ENCODE peak calls at places on chromosomes 12 and 14, in nine cellular contexts. O is A549, I is heart left ventricle, G is thyroid gland, Q is gastrocnemius medialis, S is NB4, X is transverse colon, W is suprapubic skin, B is stomach. K is an unnamed sample.

GRCh38 chr12:14828896-14829295 is 14.4 kb downstream of the ART4 start:
- DNase-seq in W (no peak), O (no peak), X (no peak), Q (no peak), I (no peak), B (no peak), G (no peak), S (peak; percentile 9), K (no peak)

GRCh38 chr12:124565071-124565491 is 2.3 kb downstream of the NCOR2 start:
- DNase-seq in I (no peak), B (no peak), G (peak; percentile 37), O (no peak), W (no peak), S (no peak), X (no peak), Q (no peak), K (no peak)

GRCh38 chr14:48584031-48584430 is 908.6 kb upstream of the MDGA2 start:
- DNase-seq in X (no peak), Q (no peak), G (no peak), I (no peak), S (no peak), O (no peak), B (no peak), W (no peak), K (no peak)

GRCh38 chr12:4763549-4763948 is 43.3 kb downstream of the GALNT8 start:
- DNase-seq in O (peak; percentile 31), X (peak; percentile 25), S (no peak), B (no peak), G (peak; percentile 8), I (no peak), W (no peak), Q (no peak), K (peak; percentile 75)

GRCh38 chr12:78951746-78952532 is 87.4 kb downstream of the SYT1 start:
- DNase-seq in X (no peak), S (no peak), G (no peak), Q (no peak), O (no peak), B (no peak), I (no peak), W (no peak), K (no peak)

GRCh38 chr12:6471992-6472366 is 1.5 kb upstream of the VAMP1 start:
- DNase-seq in O (peak; percentile 17), W (no peak), S (no peak), X (no peak), I (no peak), G (no peak), Q (no peak), B (no peak), K (no peak)

GRCh38 chr12:19643635-19644034 is 204.3 kb downstream of the AEBP2 start:
- DNase-seq in Q (no peak), G (peak; percentile 3), X (no peak), W (no peak), S (peak; percentile 34), B (no peak), I (no peak), O (peak; percentile 16), K (no peak)

GRCh38 chr12:3123729-3124128 is 46.5 kb downstream of the TSPAN9 start:
- DNase-seq in S (no peak), I (no peak), X (no peak), W (no peak), O (no peak), G (no peak), Q (no peak), B (no peak), K (no peak)

GRCh38 chr12:127165567-127166392 is 1101.2 kb upstream of the TMEM132C start:
- DNase-seq in S (peak; percentile 75), I (peak; percentile 86), B (peak; percentile 84), O (peak; percentile 82), X (peak; percentile 88), W (peak; percentile 81), G (peak; percentile 89), Q (peak; percentile 61), K (peak; percentile 77)

GRCh38 chr14:67710209-67710608 is 8.5 kb downstream of the RDH12 start:
- DNase-seq in W (no peak), S (peak; percentile 35), X (no peak), O (no peak), G (no peak), I (no peak), Q (no peak), B (no peak), K (no peak)

GRCh38 chr14:56181666-56182065 is 63.5 kb downstream of the PELI2 start:
- DNase-seq in I (no peak), W (no peak), Q (no peak), S (no peak), O (no peak), G (peak; percentile 19), B (peak; percentile 87), X (no peak), K (no peak)
- TF ChIP-seq POLR2A in I (no peak), W (no peak), Q (no peak), S (no peak), O (no peak), G (no peak), B (no peak), X (no peak), K (no peak)

GRCh38 chr12:93315907-93316622 is 61.7 kb upstream of the NUDT4 start:
- DNase-seq in W (no peak), O (no peak), B (no peak), G (no peak), I (no peak), X (no peak), Q (no peak), S (no peak), K (no peak)
- H3K4me3 ChIP-seq in W (no peak overlapping the region), O (peak overlapping the region; percentile 64), B (no peak overlapping the region), G (no peak overlapping the region), I (no peak overlapping the region), X (no peak overlapping the region), Q (no peak overlapping the region), S (no peak overlapping the region), K (no peak overlapping the region)

GRCh38 chr14:103546651-103547454 is 15.6 kb downstream of the BAG5 start:
- DNase-seq in Q (peak; percentile 60), X (peak; percentile 79), W (peak; percentile 82), S (peak; percentile 64), B (peak; percentile 80), O (peak; percentile 83), I (peak; percentile 64), G (peak; percentile 72), K (peak; percentile 88)
- TF ChIP-seq POLR2A in Q (no peak), X (no peak), W (no peak), S (no peak), B (no peak), O (no peak), I (no peak), G (no peak), K (no peak)

DNA sequence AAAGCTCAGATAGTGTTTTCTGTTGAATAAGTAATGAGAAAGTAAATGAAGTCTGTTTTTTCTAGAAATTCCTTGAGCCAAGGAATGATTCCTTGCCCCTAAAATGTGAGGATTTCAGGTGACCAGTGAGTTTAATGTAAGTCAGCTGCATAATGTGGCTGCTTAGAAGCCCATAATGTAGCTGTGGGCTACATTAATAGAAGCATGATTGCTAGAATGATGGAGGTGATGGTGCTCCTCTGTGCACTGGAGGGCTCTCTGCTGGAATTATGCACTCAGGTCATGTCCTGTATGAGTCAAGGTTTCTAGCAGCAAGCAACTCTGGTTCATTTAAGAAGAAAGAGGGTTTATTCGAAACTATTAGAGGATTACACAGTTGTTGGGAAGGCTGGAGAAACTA is 19.6 kb upstream of the PWP1 start:
- DNase-seq in W (no peak), X (no peak), Q (no peak), I (no peak), B (no peak), G (no peak), S (no peak), O (no peak), K (no peak)
- H3K4me3 ChIP-seq in W (no peak overlapping the region), X (no peak overlapping the region), Q (no peak overlapping the region), I (no peak overlapping the region), B (no peak overlapping the region), G (no peak overlapping the region), S (no peak overlapping the region), O (no peak overlapping the region), K (no peak overlapping the region)

GRCh38 chr14:73754911-73755360 is 40.8 kb upstream of the PNMA1 start:
- DNase-seq in S (no peak), O (no peak), B (peak; percentile 71), Q (peak; percentile 61), I (no peak), W (no peak), G (peak; percentile 46), X (peak; percentile 59), K (peak; percentile 90)

GRCh38 chr14:73757381-73757780 is 43.2 kb upstream of the PNMA1 start:
- DNase-seq in W (no peak), O (no peak), S (no peak), I (no peak), G (no peak), Q (no peak), B (no peak), X (no peak), K (no peak)

GRCh38 chr14:73753887-73754880 is 40.0 kb upstream of the PNMA1 start:
- DNase-seq in S (peak; percentile 90), B (no peak), W (no peak), Q (no peak), I (no peak), X (peak; percentile 70), O (no peak), G (peak; percentile 81), K (peak; percentile 83)

GRCh38 chr14:73753043-73753886 is 39.1 kb upstream of the PNMA1 start:
- DNase-seq in W (peak; percentile 83), O (no peak), B (peak; percentile 76), Q (no peak), G (no peak), S (peak; percentile 82), X (peak; percentile 87), I (no peak), K (peak; percentile 81)

GRCh38 chr14:73755434-73756014 is 41.3 kb upstream of the PNMA1 start:
- DNase-seq in Q (no peak), W (no peak), I (no peak), O (no peak), B (peak; percentile 55), X (peak; percentile 77), G (peak; percentile 86), S (no peak), K (peak; percentile 84)
- TF ChIP-seq POLR2A in Q (no peak), W (no peak), I (no peak), O (no peak), B (no peak), X (peak; percentile 79), G (peak; percentile 47), S (no peak), K (no peak)

DNA sequence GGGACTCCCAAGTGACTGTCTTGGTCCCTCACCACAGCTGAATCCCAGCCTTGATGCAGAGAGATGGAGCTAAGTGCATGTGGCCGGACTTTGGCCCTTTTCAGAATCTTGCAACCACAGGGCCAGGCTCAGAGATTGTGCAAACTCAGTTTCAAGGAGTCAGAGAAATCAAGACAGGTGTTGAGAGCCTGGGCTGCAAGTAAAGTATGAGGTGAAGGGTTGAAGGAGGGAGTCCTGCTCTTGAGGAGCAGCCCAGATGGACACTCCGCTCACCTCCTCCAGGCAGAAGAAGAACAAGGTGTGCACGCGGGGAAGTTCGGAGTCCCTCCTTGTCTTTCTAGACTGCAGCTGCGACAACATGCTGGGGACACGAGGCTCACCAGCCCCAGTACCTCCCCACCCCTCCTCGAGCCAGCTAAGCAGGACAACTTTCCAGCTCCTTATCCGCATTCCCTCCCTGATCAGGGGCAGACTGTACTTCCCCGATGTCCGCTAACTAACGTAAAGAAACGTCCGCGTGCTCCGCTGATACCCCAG is 6.4 kb upstream of the BMP4 start:
- DNase-seq in O (no peak), W (no peak), I (no peak), S (no peak), Q (no peak), X (no peak), G (no peak), B (no peak), K (no peak)
- H3K4me3 ChIP-seq in O (peak overlapping the region; percentile 17), W (peak overlapping the region; percentile 39), I (peak overlapping the region; percentile 43), S (no peak overlapping the region), Q (peak overlapping the region; percentile 36), X (no peak overlapping the region), G (no peak overlapping the region), B (peak overlapping the region; percentile 41), K (no peak overlapping the region)

K was measured in sigmoid colon.